ENCODE peak calls at places on chromosome X, in four cellular contexts. M, B, F and P are unnamed samples.

GRCh38 chrX:16215660-16216059 is 48.4 kb downstream of the MAGEB17 start:
- DNase-seq in M (no peak), B (no peak), F (no peak), P (peak)

GRCh38 chrX:36908801-36909403 is 99.3 kb upstream of the FAM47C start:
- DNase-seq in M (no peak), B (peak), F (peak), P (no peak)

GRCh38 chrX:8721536-8721935 is 10.4 kb downstream of the ANOS1 start:
- DNase-seq in M (no peak), B (no peak), F (no peak), P (peak)

GRCh38 chrX:926070-926469 is 286.4 kb downstream of the CRLF2 start:
- DNase-seq in M (no peak), B (no peak), F (no peak), P (no peak)

GRCh38 chrX:71128915-71129765 is 10.7 kb downstream of the MED12 start:
- DNase-seq in M (no peak), B (peak), F (no peak), P (no peak)

GRCh38 chrX:109749207-109749606 is 16.1 kb upstream of the ACSL4 start:
- DNase-seq in M (no peak), B (no peak), F (no peak), P (no peak)

GRCh38 chrX:131739823-131740222 is 195.9 kb downstream of the OR13H1 start:
- DNase-seq in M (no peak), B (peak), F (no peak), P (no peak)

GRCh38 chrX:18146954-18147353 is 73.7 kb downstream of the BEND2 start:
- DNase-seq in M (no peak), B (peak), F (no peak), P (no peak)

GRCh38 chrX:108250654-108251579 is 159.3 kb downstream of the ATG4A start:
- DNase-seq in M (no peak), B (no peak), F (no peak), P (no peak)

DNA sequence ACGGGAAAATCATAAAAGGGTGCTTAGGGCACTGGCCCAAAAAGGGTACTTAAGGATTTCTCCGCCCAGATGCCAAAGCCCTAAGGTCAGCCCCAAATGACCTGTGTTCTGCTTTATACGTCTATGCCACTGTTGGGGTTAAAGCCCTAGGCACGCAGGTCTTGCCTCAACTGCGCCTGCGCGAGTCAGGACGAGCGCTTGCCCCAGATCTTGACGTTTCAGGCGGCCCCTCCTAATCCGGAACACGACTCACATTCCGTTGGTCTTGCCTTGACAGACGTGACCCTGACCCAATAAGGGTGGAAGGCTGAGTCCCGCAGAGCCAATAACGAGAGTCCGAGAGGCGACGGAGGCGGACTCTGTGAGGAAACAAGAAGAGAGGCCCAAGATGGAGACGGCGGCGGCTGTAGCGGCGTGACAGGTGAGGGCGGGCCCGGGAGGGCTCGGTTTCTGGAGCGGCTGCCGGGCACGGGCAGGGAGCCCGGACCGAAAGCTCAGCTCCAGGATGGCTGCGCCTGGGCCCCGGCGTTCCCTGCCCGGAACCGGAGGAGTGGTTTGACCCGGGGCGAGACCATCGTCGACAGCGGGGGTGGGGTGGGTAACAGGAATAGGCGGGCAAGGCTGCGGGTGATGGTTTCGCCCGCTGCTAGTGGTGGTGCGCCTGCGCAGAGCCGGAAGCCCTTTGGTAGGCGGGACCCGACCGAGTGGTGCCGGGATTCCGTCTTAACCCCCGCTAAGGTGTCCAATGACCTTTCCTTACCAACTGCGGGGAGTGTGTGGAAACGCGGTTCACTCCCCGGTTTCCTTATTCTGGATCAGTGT is at the start of gene ARAF:
- DNase-seq in M (peak), B (peak), F (peak), P (peak)
- TF ChIP-seq SUZ12 in M (no peak), B (no peak), F (no peak), P (no peak)

GRCh38 chrX:155767101-155767878 is 113.9 kb upstream of the VAMP7 start:
- DNase-seq in M (peak), B (no peak), F (peak), P (no peak)

GRCh38 chrX:155766321-155766720 is 114.8 kb upstream of the VAMP7 start:
- DNase-seq in M (no peak), B (no peak), F (no peak), P (no peak)

GRCh38 chrX:155768036-155768769 is 112.9 kb upstream of the VAMP7 start:
- DNase-seq in M (no peak), B (no peak), F (no peak), P (no peak)
- H3K4me3 ChIP-seq in M (peak), B (no peak), F (peak), P (peak)

GRCh38 chrX:30283456-30284200 is 25.6 kb downstream of the NR0B1 start:
- DNase-seq in M (no peak), B (peak), F (no peak), P (no peak)

GRCh38 chrX:30280428-30280827 is 28.8 kb downstream of the NR0B1 start:
- DNase-seq in M (no peak), B (no peak), F (no peak), P (no peak)

GRCh38 chrX:30282527-30282926 is 26.7 kb downstream of the NR0B1 start:
- DNase-seq in M (no peak), B (no peak), F (no peak), P (no peak)

GRCh38 chrX:30275498-30275897 is 28.6 kb downstream of the MAGEB1 start:
- DNase-seq in M (no peak), B (no peak), F (no peak), P (no peak)

DNA sequence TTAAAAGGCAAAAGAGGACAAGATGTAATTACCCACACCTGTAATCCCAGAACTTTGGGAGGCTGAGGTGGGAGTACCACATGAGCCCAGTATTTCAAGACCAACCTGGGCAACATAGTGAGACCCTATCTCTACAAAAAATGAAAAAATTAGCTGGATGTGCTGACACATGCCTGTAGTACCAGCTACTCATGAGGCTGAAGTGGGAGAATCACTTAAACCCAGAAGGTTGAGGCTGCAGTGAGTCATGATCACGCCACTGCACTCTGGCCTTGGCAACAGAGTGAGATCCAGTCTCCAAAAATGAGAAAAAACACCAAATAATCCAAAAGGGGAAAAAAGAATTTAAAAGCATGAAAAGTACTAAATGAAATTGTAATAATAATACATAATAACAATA is 30.8 kb downstream of the NR0B1 start:
- DNase-seq in M (no peak), B (no peak), F (no peak), P (no peak)
- TF ChIP-seq SUZ12 in M (no peak), B (no peak), F (no peak), P (no peak)

GRCh38 chrX:48514126-48514806 is 5.5 kb downstream of the PORCN start:
- DNase-seq in M (no peak), B (no peak), F (no peak), P (no peak)
- H3K4me3 ChIP-seq in M (no peak), B (no peak), F (no peak), P (no peak)

DNA sequence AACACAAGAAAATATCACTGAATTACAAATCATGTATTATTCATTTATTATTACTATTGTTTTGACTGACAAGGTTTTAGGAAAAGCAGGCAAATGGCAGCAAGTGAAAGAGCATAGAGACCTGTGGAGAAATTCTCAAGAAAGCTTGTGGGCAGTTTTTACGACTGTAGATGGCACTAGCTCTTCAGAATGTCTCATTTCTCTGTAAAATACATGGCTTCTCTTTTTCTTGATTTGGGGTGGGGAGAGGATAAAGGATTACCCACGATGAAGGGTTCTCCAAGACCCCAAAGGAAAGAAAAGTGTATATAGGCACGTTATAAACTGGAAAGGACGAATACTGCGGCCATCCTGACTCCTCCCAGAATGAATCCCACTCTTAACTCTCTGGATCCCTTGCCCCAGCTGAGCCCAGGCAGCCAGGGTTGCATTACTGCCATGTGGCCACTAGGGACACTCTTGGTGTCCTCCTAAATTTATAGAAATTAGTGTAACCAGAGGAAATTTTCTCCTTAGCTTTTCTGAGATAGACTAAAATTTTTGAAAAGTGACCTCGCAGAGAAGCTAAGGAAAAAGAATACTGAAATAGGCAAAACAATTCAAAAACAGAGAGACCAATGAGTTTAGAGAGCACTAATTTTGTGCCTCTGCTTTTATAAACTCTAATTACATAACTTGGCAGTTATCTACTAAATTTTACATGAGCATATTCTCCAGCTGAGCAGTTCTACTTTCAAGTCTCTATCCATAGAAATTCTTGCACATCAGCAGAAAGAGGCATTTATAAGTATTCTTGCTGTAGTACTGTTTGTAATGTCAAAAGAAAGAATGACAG is 37.7 kb upstream of the PCDH19 start:
- DNase-seq in M (no peak), B (no peak), F (no peak), P (peak)
- TF ChIP-seq SUZ12 in M (no peak), B (no peak), F (no peak), P (no peak)

DNA sequence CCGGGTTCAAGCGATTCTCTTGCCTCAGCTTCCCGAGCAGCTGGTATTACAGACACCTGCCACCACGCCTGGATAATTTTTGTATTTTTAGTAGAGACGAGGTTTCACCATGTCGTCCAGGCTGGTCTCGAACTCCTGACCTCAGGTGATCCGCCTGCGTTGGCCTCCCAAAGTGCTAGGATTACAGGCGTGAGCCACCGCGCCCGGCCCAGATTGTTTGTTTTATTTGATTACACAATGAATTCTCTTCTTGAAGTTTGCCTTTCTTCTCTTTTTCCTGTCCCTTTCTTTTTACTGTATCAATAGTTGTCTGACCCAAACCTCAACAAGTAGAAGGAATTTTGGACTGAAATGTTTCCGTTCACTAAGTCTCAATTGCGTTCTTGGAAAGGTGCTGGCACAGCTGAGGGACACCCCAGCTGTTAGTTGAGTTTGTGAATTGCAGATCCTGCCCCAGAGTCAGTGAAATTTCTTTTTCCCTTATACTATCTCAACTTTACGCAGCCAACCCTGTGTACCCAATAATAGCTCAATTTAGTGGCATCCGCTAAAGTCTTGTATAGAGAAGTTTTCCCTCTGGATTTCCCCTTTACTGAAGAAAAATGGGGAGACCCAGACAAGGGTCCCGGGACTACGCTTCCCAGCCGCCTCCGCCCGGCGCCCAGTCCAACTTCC is 639 bp upstream of the MTM1 start:
- DNase-seq in M (no peak), B (no peak), F (no peak), P (no peak)
- H3K4me3 ChIP-seq in M (no peak), B (peak), F (peak), P (no peak)

GRCh38 chrX:147079974-147080373 is 265.4 kb upstream of the CXorf51A start:
- DNase-seq in M (no peak), B (no peak), F (no peak), P (no peak)
- TF ChIP-seq SUZ12 in M (no peak), B (no peak), F (no peak), P (no peak)

GRCh38 chrX:50814701-50815476 is 895 bp upstream of the SHROOM4 start:
- DNase-seq in M (no peak), B (no peak), F (no peak), P (no peak)
- H3K4me3 ChIP-seq in M (peak), B (peak), F (no peak), P (peak)

DNA sequence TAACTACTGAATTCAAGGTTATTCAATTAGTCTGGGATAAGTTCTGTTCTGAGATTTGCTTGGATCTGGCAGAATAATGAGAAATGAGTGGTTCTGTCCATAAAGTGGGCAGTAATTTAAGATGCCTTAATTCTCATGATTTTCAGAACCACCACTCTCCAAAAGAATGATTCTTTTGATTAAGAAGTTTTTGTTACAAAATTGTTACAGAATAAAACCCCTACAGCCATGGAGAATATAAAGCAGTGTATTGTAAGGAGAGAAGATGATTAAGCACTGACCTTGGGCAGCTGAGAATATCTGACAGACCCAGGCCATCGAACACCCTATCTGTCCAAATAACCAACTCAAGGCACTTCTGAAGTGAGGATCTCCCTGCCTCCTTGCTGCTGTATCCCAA is 12.4 kb downstream of the AMELX start:
- DNase-seq in M (no peak), B (no peak), F (no peak), P (no peak)
- TF ChIP-seq SUZ12 in M (no peak), B (no peak), F (no peak), P (no peak)

GRCh38 chrX:30308263-30309138 is 689 bp downstream of the NR0B1 start:
- DNase-seq in M (no peak), B (no peak), F (no peak), P (no peak)

GRCh38 chrX:30309139-30309571 is at the start of gene NR0B1:
- DNase-seq in M (no peak), B (no peak), F (no peak), P (no peak)

GRCh38 chrX:30304866-30305265 is 4.3 kb downstream of the NR0B1 start:
- DNase-seq in M (no peak), B (no peak), F (no peak), P (no peak)

GRCh38 chrX:30310429-30311206 is 1.4 kb upstream of the NR0B1 start:
- DNase-seq in M (no peak), B (no peak), F (no peak), P (no peak)

DNA sequence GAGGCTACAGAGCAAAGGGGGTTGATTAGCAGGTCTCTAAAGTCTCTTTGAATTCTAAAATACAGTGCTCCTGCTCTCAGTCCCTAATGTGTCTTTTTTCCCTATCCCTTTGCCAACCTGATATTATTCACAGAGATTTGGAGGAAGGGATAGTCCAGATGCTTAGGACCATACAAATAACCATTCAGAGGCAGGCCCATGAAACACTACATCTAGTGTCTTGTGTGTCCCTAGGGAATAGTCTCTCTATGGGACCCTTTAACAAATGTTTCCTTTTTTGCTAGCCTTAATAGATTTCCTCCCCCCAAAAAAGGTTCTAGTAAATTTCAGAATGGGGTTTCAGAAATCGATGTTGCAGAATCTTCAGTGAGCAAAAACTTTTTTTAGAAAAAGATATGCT is 1.7 kb downstream of the NR0B1 start:
- DNase-seq in M (no peak), B (no peak), F (no peak), P (no peak)
- H3K4me3 ChIP-seq in M (no peak), B (no peak), F (no peak), P (no peak)